ENCODE peak calls at places on chromosome 17, in nine cellular contexts. One of them, this sample, is unnamed.

GRCh38 chr17:50766222-50767023 is 895 bp downstream of the ANKRD40CL start:
- DNase-seq in stimulated activated CD4-positive, alpha-beta T cell treated with anti-CD3 and anti-CD28 coated beads, Interleukin-2, amount 100 ng/mL, for 48 hours: no peak
- DNase-seq in endothelial cell: no peak
- DNase-seq in lower leg skin: peak
- DNase-seq in HS-5: no peak
- DNase-seq in NCI-H345: no peak
- DNase-seq in ureter: no peak
- DNase-seq in A549: no peak
- DNase-seq in activated gamma-delta T cell treated with Interleukin-2 at 50 U/mL for 16 hours: no peak
- DNase-seq in this sample: no peak

GRCh38 chr17:2171725-2172446 is 117.0 kb downstream of the HIC1 start:
- DNase-seq in stimulated activated CD4-positive, alpha-beta T cell treated with anti-CD3 and anti-CD28 coated beads, Interleukin-2, amount 100 ng/mL, for 48 hours: no peak
- DNase-seq in endothelial cell: no peak
- DNase-seq in lower leg skin: no peak
- DNase-seq in HS-5: peak
- DNase-seq in NCI-H345: no peak
- DNase-seq in ureter: peak
- DNase-seq in A549: no peak
- DNase-seq in activated gamma-delta T cell treated with Interleukin-2 at 50 U/mL for 16 hours: no peak
- DNase-seq in this sample: no peak

GRCh38 chr17:66383353-66383752 is 80.9 kb downstream of the PRKCA start:
- DNase-seq in stimulated activated CD4-positive, alpha-beta T cell treated with anti-CD3 and anti-CD28 coated beads, Interleukin-2, amount 100 ng/mL, for 48 hours: no peak
- DNase-seq in endothelial cell: no peak
- DNase-seq in lower leg skin: no peak
- DNase-seq in HS-5: peak
- DNase-seq in NCI-H345: no peak
- DNase-seq in ureter: no peak
- DNase-seq in A549: no peak
- DNase-seq in activated gamma-delta T cell treated with Interleukin-2 at 50 U/mL for 16 hours: no peak
- DNase-seq in this sample: no peak

GRCh38 chr17:70668276-70668937 is 499.1 kb downstream of the KCNJ2 start:
- DNase-seq in stimulated activated CD4-positive, alpha-beta T cell treated with anti-CD3 and anti-CD28 coated beads, Interleukin-2, amount 100 ng/mL, for 48 hours: no peak
- DNase-seq in endothelial cell: no peak
- DNase-seq in lower leg skin: no peak
- DNase-seq in HS-5: no peak
- DNase-seq in NCI-H345: no peak
- DNase-seq in ureter: no peak
- DNase-seq in A549: no peak
- DNase-seq in activated gamma-delta T cell treated with Interleukin-2 at 50 U/mL for 16 hours: no peak
- DNase-seq in this sample: no peak

GRCh38 chr17:7045492-7046126 is 1.7 kb upstream of the SLC16A11 start:
- DNase-seq in stimulated activated CD4-positive, alpha-beta T cell treated with anti-CD3 and anti-CD28 coated beads, Interleukin-2, amount 100 ng/mL, for 48 hours: no peak
- DNase-seq in endothelial cell: no peak
- DNase-seq in lower leg skin: no peak
- DNase-seq in HS-5: peak
- DNase-seq in NCI-H345: peak
- DNase-seq in ureter: no peak
- DNase-seq in A549: peak
- DNase-seq in activated gamma-delta T cell treated with Interleukin-2 at 50 U/mL for 16 hours: peak
- DNase-seq in this sample: no peak

GRCh38 chr17:63929860-63930766 is 2.0 kb downstream of the CD79B start:
- DNase-seq in stimulated activated CD4-positive, alpha-beta T cell treated with anti-CD3 and anti-CD28 coated beads, Interleukin-2, amount 100 ng/mL, for 48 hours: no peak
- DNase-seq in endothelial cell: no peak
- DNase-seq in lower leg skin: no peak
- DNase-seq in HS-5: no peak
- DNase-seq in NCI-H345: no peak
- DNase-seq in ureter: no peak
- DNase-seq in A549: no peak
- DNase-seq in activated gamma-delta T cell treated with Interleukin-2 at 50 U/mL for 16 hours: no peak
- DNase-seq in this sample: no peak

GRCh38 chr17:42034059-42034458 is 14.2 kb downstream of the NKIRAS2 start:
- DNase-seq in stimulated activated CD4-positive, alpha-beta T cell treated with anti-CD3 and anti-CD28 coated beads, Interleukin-2, amount 100 ng/mL, for 48 hours: no peak
- DNase-seq in endothelial cell: no peak
- DNase-seq in lower leg skin: no peak
- DNase-seq in HS-5: no peak
- DNase-seq in NCI-H345: no peak
- DNase-seq in ureter: no peak
- DNase-seq in A549: no peak
- DNase-seq in activated gamma-delta T cell treated with Interleukin-2 at 50 U/mL for 16 hours: no peak
- DNase-seq in this sample: no peak

GRCh38 chr17:8066841-8067775 is 20.4 kb downstream of the ALOX12B start:
- DNase-seq in stimulated activated CD4-positive, alpha-beta T cell treated with anti-CD3 and anti-CD28 coated beads, Interleukin-2, amount 100 ng/mL, for 48 hours: no peak
- DNase-seq in endothelial cell: no peak
- DNase-seq in lower leg skin: no peak
- DNase-seq in HS-5: no peak
- DNase-seq in NCI-H345: no peak
- DNase-seq in ureter: no peak
- DNase-seq in A549: no peak
- DNase-seq in activated gamma-delta T cell treated with Interleukin-2 at 50 U/mL for 16 hours: no peak
- DNase-seq in this sample: no peak

GRCh38 chr17:74252272-74252671 is 21.8 kb upstream of the DNAI2 start:
- DNase-seq in stimulated activated CD4-positive, alpha-beta T cell treated with anti-CD3 and anti-CD28 coated beads, Interleukin-2, amount 100 ng/mL, for 48 hours: no peak
- DNase-seq in endothelial cell: no peak
- DNase-seq in lower leg skin: no peak
- DNase-seq in HS-5: no peak
- DNase-seq in NCI-H345: no peak
- DNase-seq in ureter: no peak
- DNase-seq in A549: no peak
- DNase-seq in activated gamma-delta T cell treated with Interleukin-2 at 50 U/mL for 16 hours: no peak
- DNase-seq in this sample: no peak

GRCh38 chr17:266219-266618 is 84.8 kb upstream of the DOC2B start:
- DNase-seq in stimulated activated CD4-positive, alpha-beta T cell treated with anti-CD3 and anti-CD28 coated beads, Interleukin-2, amount 100 ng/mL, for 48 hours: no peak
- DNase-seq in endothelial cell: no peak
- DNase-seq in lower leg skin: peak
- DNase-seq in HS-5: no peak
- DNase-seq in NCI-H345: no peak
- DNase-seq in ureter: peak
- DNase-seq in A549: no peak
- DNase-seq in activated gamma-delta T cell treated with Interleukin-2 at 50 U/mL for 16 hours: no peak
- DNase-seq in this sample: no peak

GRCh38 chr17:72470338-72471133 is 349.7 kb downstream of the SOX9 start:
- DNase-seq in stimulated activated CD4-positive, alpha-beta T cell treated with anti-CD3 and anti-CD28 coated beads, Interleukin-2, amount 100 ng/mL, for 48 hours: no peak
- DNase-seq in endothelial cell: no peak
- DNase-seq in lower leg skin: peak
- DNase-seq in HS-5: no peak
- DNase-seq in NCI-H345: no peak
- DNase-seq in ureter: no peak
- DNase-seq in A549: no peak
- DNase-seq in activated gamma-delta T cell treated with Interleukin-2 at 50 U/mL for 16 hours: no peak
- DNase-seq in this sample: no peak

GRCh38 chr17:1752425-1752941 is 9.4 kb upstream of the SERPINF1 start:
- DNase-seq in stimulated activated CD4-positive, alpha-beta T cell treated with anti-CD3 and anti-CD28 coated beads, Interleukin-2, amount 100 ng/mL, for 48 hours: no peak
- DNase-seq in endothelial cell: no peak
- DNase-seq in lower leg skin: no peak
- DNase-seq in HS-5: no peak
- DNase-seq in NCI-H345: no peak
- DNase-seq in ureter: no peak
- DNase-seq in A549: peak
- DNase-seq in activated gamma-delta T cell treated with Interleukin-2 at 50 U/mL for 16 hours: no peak
- DNase-seq in this sample: no peak

GRCh38 chr17:73200476-73200875 is 7.6 kb downstream of the COG1 start:
- DNase-seq in stimulated activated CD4-positive, alpha-beta T cell treated with anti-CD3 and anti-CD28 coated beads, Interleukin-2, amount 100 ng/mL, for 48 hours: no peak
- DNase-seq in endothelial cell: no peak
- DNase-seq in lower leg skin: no peak
- DNase-seq in HS-5: no peak
- DNase-seq in NCI-H345: no peak
- DNase-seq in ureter: no peak
- DNase-seq in A549: no peak
- DNase-seq in activated gamma-delta T cell treated with Interleukin-2 at 50 U/mL for 16 hours: no peak
- DNase-seq in this sample: no peak

GRCh38 chr17:47287639-47288038 is 34.0 kb downstream of the ITGB3 start:
- DNase-seq in stimulated activated CD4-positive, alpha-beta T cell treated with anti-CD3 and anti-CD28 coated beads, Interleukin-2, amount 100 ng/mL, for 48 hours: no peak
- DNase-seq in endothelial cell: no peak
- DNase-seq in lower leg skin: no peak
- DNase-seq in HS-5: no peak
- DNase-seq in NCI-H345: no peak
- DNase-seq in ureter: no peak
- DNase-seq in A549: no peak
- DNase-seq in activated gamma-delta T cell treated with Interleukin-2 at 50 U/mL for 16 hours: no peak
- DNase-seq in this sample: no peak

GRCh38 chr17:18191967-18192366 is 8.3 kb downstream of the ALKBH5 start:
- DNase-seq in stimulated activated CD4-positive, alpha-beta T cell treated with anti-CD3 and anti-CD28 coated beads, Interleukin-2, amount 100 ng/mL, for 48 hours: no peak
- DNase-seq in endothelial cell: no peak
- DNase-seq in lower leg skin: no peak
- DNase-seq in HS-5: no peak
- DNase-seq in NCI-H345: no peak
- DNase-seq in ureter: no peak
- DNase-seq in A549: peak
- DNase-seq in activated gamma-delta T cell treated with Interleukin-2 at 50 U/mL for 16 hours: no peak
- DNase-seq in this sample: no peak

GRCh38 chr17:603405-604193 is 111.0 kb downstream of the VPS53 start:
- DNase-seq in stimulated activated CD4-positive, alpha-beta T cell treated with anti-CD3 and anti-CD28 coated beads, Interleukin-2, amount 100 ng/mL, for 48 hours: no peak
- DNase-seq in endothelial cell: no peak
- DNase-seq in lower leg skin: peak
- DNase-seq in HS-5: no peak
- DNase-seq in NCI-H345: no peak
- DNase-seq in ureter: no peak
- DNase-seq in A549: no peak
- DNase-seq in activated gamma-delta T cell treated with Interleukin-2 at 50 U/mL for 16 hours: no peak
- DNase-seq in this sample: no peak

GRCh38 chr17:45131616-45132301 is 556 bp downstream of the PLCD3 start:
- DNase-seq in stimulated activated CD4-positive, alpha-beta T cell treated with anti-CD3 and anti-CD28 coated beads, Interleukin-2, amount 100 ng/mL, for 48 hours: peak
- DNase-seq in endothelial cell: peak
- DNase-seq in lower leg skin: no peak
- DNase-seq in HS-5: no peak
- DNase-seq in NCI-H345: peak
- DNase-seq in ureter: peak
- DNase-seq in A549: no peak
- DNase-seq in activated gamma-delta T cell treated with Interleukin-2 at 50 U/mL for 16 hours: peak
- DNase-seq in this sample: no peak

GRCh38 chr17:16261049-16261448 is 44.0 kb downstream of the PIGL start:
- DNase-seq in stimulated activated CD4-positive, alpha-beta T cell treated with anti-CD3 and anti-CD28 coated beads, Interleukin-2, amount 100 ng/mL, for 48 hours: no peak
- DNase-seq in endothelial cell: no peak
- DNase-seq in lower leg skin: no peak
- DNase-seq in HS-5: no peak
- DNase-seq in NCI-H345: no peak
- DNase-seq in ureter: no peak
- DNase-seq in A549: no peak
- DNase-seq in activated gamma-delta T cell treated with Interleukin-2 at 50 U/mL for 16 hours: no peak
- DNase-seq in this sample: no peak

GRCh38 chr17:2025622-2026309 is 632 bp upstream of the RTN4RL1 start:
- DNase-seq in stimulated activated CD4-positive, alpha-beta T cell treated with anti-CD3 and anti-CD28 coated beads, Interleukin-2, amount 100 ng/mL, for 48 hours: no peak
- DNase-seq in endothelial cell: peak
- DNase-seq in lower leg skin: peak
- DNase-seq in HS-5: no peak
- DNase-seq in NCI-H345: peak
- DNase-seq in ureter: peak
- DNase-seq in A549: peak
- DNase-seq in activated gamma-delta T cell treated with Interleukin-2 at 50 U/mL for 16 hours: no peak
- DNase-seq in this sample: no peak

GRCh38 chr17:47305302-47305923 is 18.3 kb upstream of the EFCAB13 start:
- DNase-seq in stimulated activated CD4-positive, alpha-beta T cell treated with anti-CD3 and anti-CD28 coated beads, Interleukin-2, amount 100 ng/mL, for 48 hours: no peak
- DNase-seq in endothelial cell: no peak
- DNase-seq in lower leg skin: no peak
- DNase-seq in HS-5: peak
- DNase-seq in NCI-H345: no peak
- DNase-seq in ureter: no peak
- DNase-seq in A549: peak
- DNase-seq in activated gamma-delta T cell treated with Interleukin-2 at 50 U/mL for 16 hours: no peak
- DNase-seq in this sample: no peak

GRCh38 chr17:81397314-81398169 is 2.3 kb downstream of the BAHCC1 start:
- DNase-seq in stimulated activated CD4-positive, alpha-beta T cell treated with anti-CD3 and anti-CD28 coated beads, Interleukin-2, amount 100 ng/mL, for 48 hours: no peak
- DNase-seq in endothelial cell: peak
- DNase-seq in lower leg skin: no peak
- DNase-seq in HS-5: no peak
- DNase-seq in NCI-H345: peak
- DNase-seq in ureter: no peak
- DNase-seq in A549: peak
- DNase-seq in activated gamma-delta T cell treated with Interleukin-2 at 50 U/mL for 16 hours: no peak
- DNase-seq in this sample: no peak

GRCh38 chr17:31931781-31932180 is 5.0 kb upstream of the SUZ12 start:
- DNase-seq in stimulated activated CD4-positive, alpha-beta T cell treated with anti-CD3 and anti-CD28 coated beads, Interleukin-2, amount 100 ng/mL, for 48 hours: no peak
- DNase-seq in endothelial cell: no peak
- DNase-seq in lower leg skin: no peak
- DNase-seq in HS-5: no peak
- DNase-seq in NCI-H345: no peak
- DNase-seq in ureter: no peak
- DNase-seq in A549: no peak
- DNase-seq in activated gamma-delta T cell treated with Interleukin-2 at 50 U/mL for 16 hours: no peak
- DNase-seq in this sample: no peak

GRCh38 chr17:48014603-48015037 is 23.0 kb downstream of the COPZ2 start:
- DNase-seq in stimulated activated CD4-positive, alpha-beta T cell treated with anti-CD3 and anti-CD28 coated beads, Interleukin-2, amount 100 ng/mL, for 48 hours: no peak
- DNase-seq in endothelial cell: no peak
- DNase-seq in lower leg skin: no peak
- DNase-seq in HS-5: no peak
- DNase-seq in NCI-H345: no peak
- DNase-seq in ureter: no peak
- DNase-seq in A549: no peak
- DNase-seq in activated gamma-delta T cell treated with Interleukin-2 at 50 U/mL for 16 hours: no peak
- DNase-seq in this sample: no peak

GRCh38 chr17:33463887-33464286 is 170.8 kb upstream of the ASIC2 start:
- DNase-seq in stimulated activated CD4-positive, alpha-beta T cell treated with anti-CD3 and anti-CD28 coated beads, Interleukin-2, amount 100 ng/mL, for 48 hours: no peak
- DNase-seq in endothelial cell: no peak
- DNase-seq in lower leg skin: no peak
- DNase-seq in HS-5: peak
- DNase-seq in NCI-H345: no peak
- DNase-seq in ureter: no peak
- DNase-seq in A549: no peak
- DNase-seq in activated gamma-delta T cell treated with Interleukin-2 at 50 U/mL for 16 hours: no peak
- DNase-seq in this sample: no peak